ENCODE peak calls at places on chromosomes 4 and X, in four cellular contexts. J is GM23248, Y is mammary epithelial cell, R is ovary. W is an unnamed sample. For H3K27me3, the result is how much of the 10 kb centered on the place peaks cover.

GRCh38 chr4:8504279-8505007 is 63.9 kb downstream of the TRMT44 start:
- DNase-seq in J (no peak), R (peak), Y (no peak), W (no peak)

GRCh38 chrX:2550288-2551020 is 49.7 kb upstream of the DHRSX start:
- DNase-seq in J (peak), Y (no peak), R (no peak), W (no peak)

GRCh38 chr4:121736735-121737351 is 28.1 kb downstream of the SMIM43 start:
- DNase-seq in Y (peak), R (no peak), J (peak), W (no peak)

GRCh38 chr4:157172011-157172410 is 48.5 kb upstream of the GRIA2 start:
- DNase-seq in Y (no peak), R (no peak), J (peak), W (no peak)

GRCh38 chr4:8281519-8282133 is 12.1 kb downstream of the HTRA3 start:
- DNase-seq in R (peak), J (peak), Y (no peak), W (no peak)

GRCh38 chr4:56326363-56326762 is 60.9 kb downstream of the AASDH start:
- DNase-seq in J (no peak), R (no peak), Y (peak), W (no peak)

GRCh38 chr4:38279650-38280322 is 319.6 kb downstream of the PTTG2 start:
- DNase-seq in R (no peak), Y (peak), J (peak), W (no peak)

GRCh38 chr4:104905546-104905945 is 241.1 kb upstream of the TET2 start:
- DNase-seq in Y (no peak), R (no peak), J (no peak), W (no peak)

GRCh38 chr4:169098054-169098896 is 88.2 kb upstream of the CBR4 start:
- DNase-seq in R (no peak), Y (no peak), J (peak), W (no peak)

GRCh38 chr4:7005571-7005970 is 37.6 kb upstream of the TADA2B start:
- DNase-seq in J (no peak), Y (peak), R (no peak), W (no peak)

GRCh38 chr4:74770511-74770910 is 23.8 kb downstream of the BTC start:
- DNase-seq in J (no peak), R (no peak), Y (no peak), W (no peak)

DNA sequence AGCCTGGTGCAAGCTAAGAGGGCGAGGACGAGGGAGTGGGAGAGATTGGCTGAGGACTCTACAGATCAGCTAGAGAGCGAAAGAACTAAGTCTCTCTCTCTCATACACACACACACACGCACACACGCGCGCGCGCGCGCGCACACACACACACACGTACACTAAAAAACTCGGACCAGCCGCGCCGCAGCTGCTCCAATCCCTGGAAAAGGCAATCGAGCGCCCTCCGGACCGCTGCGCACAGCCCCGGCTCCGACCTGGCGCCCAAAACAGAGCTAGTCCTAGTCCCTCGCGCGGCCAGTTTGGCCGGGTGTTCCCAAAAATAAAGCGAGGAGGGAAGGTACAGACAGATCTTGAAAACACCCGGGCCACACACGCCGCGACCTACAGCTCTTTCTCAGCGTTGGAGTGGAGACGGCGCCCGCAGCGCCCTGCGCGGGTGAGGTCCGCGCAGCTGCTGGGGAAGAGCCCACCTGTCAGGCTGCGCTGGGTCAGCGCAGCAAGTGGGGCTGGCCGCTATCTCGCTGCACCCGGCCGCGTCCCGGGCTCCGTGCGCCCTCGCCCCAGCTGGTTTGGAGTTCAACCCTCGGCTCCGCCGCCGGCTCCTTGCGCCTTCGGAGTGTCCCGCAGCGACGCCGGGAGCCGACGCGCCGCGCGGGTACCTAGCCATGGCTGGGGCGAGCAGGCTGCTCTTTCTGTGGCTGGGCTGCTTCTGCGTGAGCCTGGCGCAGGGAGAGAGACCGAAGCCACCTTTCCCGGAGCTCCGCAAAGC is at the start of gene BMP3:
- DNase-seq in R (peak), J (peak), Y (peak), W (no peak)
- H3K27me3 ChIP-seq in R (under half), J (half or more), Y (under half), W (under half)

GRCh38 chrX:25016938-25017598 is 1.3 kb upstream of the ARX start:
- DNase-seq in R (peak), J (no peak), Y (no peak), W (no peak)
- H3K27me3 ChIP-seq in R (under half), J (half or more), Y (under half), W (under half)

DNA sequence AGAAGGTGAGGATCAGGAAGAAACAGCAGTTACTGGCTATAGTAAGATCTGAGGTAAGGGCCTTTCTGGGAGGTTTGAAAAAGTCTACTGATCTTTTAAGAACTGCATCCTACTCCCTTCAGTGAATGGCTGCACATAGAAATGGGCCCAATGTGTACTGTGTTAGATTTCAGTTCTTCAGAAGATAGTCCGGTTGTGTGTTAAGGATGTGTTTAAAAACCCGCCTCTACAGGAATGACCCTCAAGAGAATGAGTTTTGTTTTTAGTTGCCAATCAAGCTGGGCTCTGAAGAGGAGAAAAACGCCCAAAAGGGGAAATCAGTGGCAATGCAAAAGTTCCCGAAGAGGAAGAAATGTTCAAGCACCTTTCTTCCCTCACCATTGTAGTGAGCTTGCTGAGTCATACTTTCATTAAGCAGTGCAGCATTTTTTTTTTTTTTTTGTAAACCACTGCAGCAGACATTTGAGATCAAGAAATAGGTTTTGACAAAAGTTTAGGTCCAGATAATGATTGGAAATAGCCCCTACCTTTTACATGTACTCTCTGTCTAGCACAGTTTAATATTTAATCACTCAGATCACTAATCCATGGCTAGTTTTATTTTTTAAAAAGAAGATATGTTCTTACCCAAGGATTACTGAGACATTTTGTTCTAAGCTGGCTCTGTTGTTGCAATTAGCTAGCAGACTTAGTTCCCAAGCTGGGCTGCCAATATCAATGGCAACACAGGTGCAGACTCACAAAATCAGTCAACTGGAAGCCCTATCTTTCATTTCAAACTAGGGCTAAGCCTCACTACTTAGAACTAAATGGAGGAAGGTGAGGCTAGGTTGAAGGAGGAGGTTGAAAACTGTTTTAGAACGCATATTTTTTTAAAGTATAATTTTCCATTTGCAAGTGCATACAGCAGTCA is 7.0 kb upstream of the TRPC5OS start:
- DNase-seq in J (peak), R (no peak), Y (peak), W (no peak)
- H3K27me3 ChIP-seq in J (under half), R (under half), Y (under half), W (under half)

DNA sequence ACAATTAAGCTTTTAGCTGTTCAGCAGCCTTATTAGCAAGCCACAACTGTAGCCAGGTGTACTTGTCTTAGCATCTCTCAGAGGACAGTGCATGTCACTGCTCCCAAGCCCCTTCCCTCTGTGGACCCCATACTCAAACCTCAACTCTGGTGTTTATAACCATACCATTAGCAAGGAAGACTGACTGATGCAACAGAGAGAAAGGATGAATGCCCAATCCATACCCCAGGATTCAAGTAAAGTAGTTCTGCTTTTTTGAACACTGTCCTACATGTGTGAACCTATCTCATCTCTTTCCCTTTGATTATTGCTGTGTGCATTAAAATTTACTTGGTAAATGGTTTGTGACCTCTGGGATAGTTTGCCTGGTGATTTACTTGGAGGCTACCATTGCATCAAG is 22.8 kb upstream of the CYBB start:
- DNase-seq in J (no peak), R (no peak), Y (no peak), W (no peak)
- H3K27me3 ChIP-seq in J (under half), R (under half), Y (under half), W (under half)

GRCh38 chr4:1001561-1002130 is 8.4 kb upstream of the SLC26A1 start:
- DNase-seq in R (no peak), J (peak), Y (no peak), W (no peak)
- H3K27me3 ChIP-seq in R (under half), J (under half), Y (under half), W (under half)

DNA sequence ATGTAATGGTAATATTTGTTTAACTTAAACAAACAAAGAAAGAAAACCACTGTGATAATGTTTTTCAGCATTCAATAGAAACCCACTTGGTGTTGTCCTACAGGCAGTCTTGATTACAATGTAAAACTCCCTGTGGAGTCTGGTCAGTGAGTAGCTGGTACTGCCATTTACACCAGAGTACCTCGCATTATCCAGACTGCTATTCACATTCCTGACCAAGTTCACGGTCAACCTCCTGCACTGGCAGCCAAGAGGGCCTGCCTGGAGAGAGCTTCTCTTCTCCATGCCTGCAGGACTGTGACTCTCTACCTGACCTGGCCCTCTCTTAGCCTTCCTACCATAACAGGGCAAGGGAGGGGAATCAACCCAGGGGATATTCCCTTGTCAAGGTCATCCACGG is 2.9 kb upstream of the LONRF3 start:
- DNase-seq in Y (no peak), J (no peak), R (no peak), W (no peak)
- H3K27me3 ChIP-seq in Y (under half), J (under half), R (under half), W (under half)

DNA sequence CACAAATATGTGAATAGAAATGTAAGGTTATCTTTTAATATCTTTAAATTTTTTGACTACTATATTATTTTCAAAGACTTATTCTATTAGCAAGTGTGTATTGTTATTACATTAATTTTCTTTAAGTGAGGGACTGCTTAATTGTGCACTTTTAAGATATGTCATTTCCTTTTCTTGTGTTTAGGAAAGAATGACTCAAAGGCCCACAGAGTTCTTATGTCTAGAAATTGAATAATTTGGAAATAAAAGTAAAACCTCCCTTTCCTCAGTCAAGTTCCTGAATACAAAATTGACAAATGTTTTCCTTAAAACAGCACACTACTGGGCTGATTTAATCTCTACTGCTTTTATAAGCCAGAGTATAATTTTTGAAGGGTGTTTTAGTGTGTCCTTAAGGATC is 169.7 kb downstream of the TMEM47 start:
- DNase-seq in R (no peak), Y (no peak), J (no peak), W (no peak)
- H3K27me3 ChIP-seq in R (under half), Y (under half), J (under half), W (under half)